ENCODE peak calls at places on chromosome 2, in four cellular contexts. One of them, this sample, is unnamed.
A peak's percentile ranks its signal among the peaks of the same experiment; 100 is the strongest.

GRCh38 chr2:130328710-130329109 is 14.0 kb upstream of the IMP4 start:
- DNase-seq in mucosa of descending colon: no peak
- DNase-seq in endothelial cell: no peak
- DNase-seq in pancreas: no peak
- DNase-seq in this sample: no peak

GRCh38 chr2:179222076-179222475 is 42.6 kb downstream of the SESTD1 start:
- DNase-seq in mucosa of descending colon: no peak
- DNase-seq in endothelial cell: no peak
- DNase-seq in pancreas: no peak
- DNase-seq in this sample: no peak

GRCh38 chr2:82013641-82014040 is 1709.1 kb upstream of the LRRTM1 start:
- DNase-seq in mucosa of descending colon: no peak
- DNase-seq in endothelial cell: no peak
- DNase-seq in pancreas: no peak
- DNase-seq in this sample: no peak

GRCh38 chr2:209463835-209464234 is 40.0 kb downstream of the MAP2 start:
- DNase-seq in mucosa of descending colon: no peak
- DNase-seq in endothelial cell: no peak
- DNase-seq in pancreas: no peak
- DNase-seq in this sample: no peak

GRCh38 chr2:6773007-6773693 is 92.6 kb downstream of the CMPK2 start:
- DNase-seq in mucosa of descending colon: peak; percentile 66
- DNase-seq in endothelial cell: peak; percentile 87
- DNase-seq in pancreas: peak; percentile 61
- DNase-seq in this sample: peak; percentile 62

GRCh38 chr2:173354073-173354600 is 535 bp upstream of the CDCA7 start:
- DNase-seq in mucosa of descending colon: no peak
- DNase-seq in endothelial cell: no peak
- DNase-seq in pancreas: no peak
- DNase-seq in this sample: no peak

GRCh38 chr2:134657650-134658250 is 61.0 kb downstream of the TMEM163 start:
- DNase-seq in mucosa of descending colon: no peak
- DNase-seq in endothelial cell: peak; percentile 28
- DNase-seq in pancreas: no peak
- DNase-seq in this sample: no peak

GRCh38 chr2:222939208-222939846 is 78.5 kb downstream of the ACSL3 start:
- DNase-seq in mucosa of descending colon: peak; percentile 84
- DNase-seq in endothelial cell: peak; percentile 85
- DNase-seq in pancreas: no peak
- DNase-seq in this sample: peak; percentile 18

GRCh38 chr2:112646791-112647720 is 1.3 kb downstream of the SLC20A1 start:
- DNase-seq in mucosa of descending colon: peak; percentile 37
- DNase-seq in endothelial cell: no peak
- DNase-seq in pancreas: no peak
- DNase-seq in this sample: no peak

GRCh38 chr2:214077727-214078126 is 333.1 kb upstream of the VWC2L start:
- DNase-seq in mucosa of descending colon: no peak
- DNase-seq in endothelial cell: no peak
- DNase-seq in pancreas: no peak
- DNase-seq in this sample: no peak

GRCh38 chr2:158725496-158725895 is 69.6 kb upstream of the DAPL1 start:
- DNase-seq in mucosa of descending colon: no peak
- DNase-seq in endothelial cell: no peak
- DNase-seq in pancreas: no peak
- DNase-seq in this sample: no peak

GRCh38 chr2:158724803-158725271 is 70.3 kb upstream of the DAPL1 start:
- DNase-seq in mucosa of descending colon: no peak
- DNase-seq in endothelial cell: no peak
- DNase-seq in pancreas: no peak
- DNase-seq in this sample: no peak

GRCh38 chr2:158728422-158728821 is 66.7 kb upstream of the DAPL1 start:
- DNase-seq in mucosa of descending colon: no peak
- DNase-seq in endothelial cell: no peak
- DNase-seq in pancreas: no peak
- DNase-seq in this sample: no peak

GRCh38 chr2:158723921-158724802 is 71.0 kb upstream of the DAPL1 start:
- DNase-seq in mucosa of descending colon: no peak
- DNase-seq in endothelial cell: peak; percentile 38
- DNase-seq in pancreas: no peak
- DNase-seq in this sample: no peak

DNA sequence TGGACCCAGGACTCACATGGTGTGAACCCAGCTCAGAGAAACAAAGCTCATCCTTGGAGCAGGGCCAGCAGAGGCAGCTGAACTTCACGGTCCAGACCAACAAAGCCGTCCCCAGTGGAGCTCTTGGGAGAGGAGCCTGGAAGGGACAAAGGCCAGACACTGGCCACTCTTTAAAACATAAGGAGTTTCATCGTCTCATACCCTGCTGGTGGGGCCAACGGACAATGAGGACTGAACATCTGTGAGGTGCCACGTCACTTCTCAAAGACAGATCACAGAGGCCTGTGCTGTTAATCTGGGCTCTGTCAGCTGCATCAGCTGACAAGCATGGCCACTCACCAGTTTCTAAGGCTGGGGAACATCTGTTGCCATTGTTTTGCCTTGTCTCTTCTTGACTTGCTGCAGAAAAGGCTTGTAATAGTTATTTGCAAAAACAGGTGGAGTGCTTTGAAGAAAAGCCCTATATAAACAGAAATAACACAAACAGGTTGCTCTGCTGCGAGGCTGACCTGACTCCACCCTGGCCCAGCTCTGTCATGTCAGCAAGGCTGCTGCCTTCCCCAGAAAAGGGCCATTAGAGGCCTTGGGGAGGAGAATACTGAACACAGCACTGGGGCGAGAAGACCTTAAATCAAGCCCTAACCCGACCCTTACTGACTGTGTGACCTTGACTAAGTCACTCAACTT is 68.1 kb upstream of the DAPL1 start:
- DNase-seq in mucosa of descending colon: peak; percentile 15
- DNase-seq in endothelial cell: no peak
- DNase-seq in pancreas: no peak
- DNase-seq in this sample: no peak
- TF ChIP-seq CTCF in mucosa of descending colon: no peak
- TF ChIP-seq CTCF in endothelial cell: no peak
- TF ChIP-seq CTCF in pancreas: no peak
- TF ChIP-seq CTCF in this sample: no peak

GRCh38 chr2:232772540-232772939 is 3.8 kb downstream of the KCNJ13 start:
- DNase-seq in mucosa of descending colon: no peak
- DNase-seq in endothelial cell: no peak
- DNase-seq in pancreas: no peak
- DNase-seq in this sample: no peak
- TF ChIP-seq CTCF in mucosa of descending colon: no peak
- TF ChIP-seq CTCF in endothelial cell: no peak
- TF ChIP-seq CTCF in pancreas: no peak
- TF ChIP-seq CTCF in this sample: no peak

DNA sequence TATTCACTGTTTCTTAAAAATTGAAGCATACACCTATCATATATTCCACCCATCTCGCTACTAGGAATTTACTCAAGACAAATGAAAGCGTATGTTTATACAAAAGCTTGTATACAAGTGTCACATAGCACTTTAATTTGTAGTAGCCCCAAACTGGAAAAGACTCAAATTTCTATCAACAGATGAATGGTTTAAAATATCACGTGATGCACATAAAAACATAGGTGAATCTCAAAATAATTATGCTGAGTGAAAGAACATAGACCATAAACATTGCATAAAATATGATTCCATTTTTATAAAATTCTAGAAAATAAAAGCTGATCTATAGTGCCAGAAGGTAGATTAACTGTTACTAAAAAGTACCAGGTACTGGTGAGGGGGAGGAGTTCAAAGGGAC is 392.9 kb upstream of the LRATD1 start:
- DNase-seq in mucosa of descending colon: no peak
- DNase-seq in endothelial cell: no peak
- DNase-seq in pancreas: no peak
- DNase-seq in this sample: no peak
- TF ChIP-seq CTCF in mucosa of descending colon: no peak
- TF ChIP-seq CTCF in endothelial cell: no peak
- TF ChIP-seq CTCF in pancreas: no peak
- TF ChIP-seq CTCF in this sample: no peak

GRCh38 chr2:159968282-159968900 is 94.0 kb downstream of the PLA2R1 start:
- DNase-seq in mucosa of descending colon: peak; percentile 27
- DNase-seq in endothelial cell: peak; percentile 41
- DNase-seq in pancreas: no peak
- DNase-seq in this sample: no peak
- TF ChIP-seq CTCF in mucosa of descending colon: no peak
- TF ChIP-seq CTCF in endothelial cell: peak; percentile 26
- TF ChIP-seq CTCF in pancreas: no peak
- TF ChIP-seq CTCF in this sample: no peak

GRCh38 chr2:71887196-71887595 is 260.5 kb downstream of the CYP26B1 start:
- DNase-seq in mucosa of descending colon: no peak
- DNase-seq in endothelial cell: no peak
- DNase-seq in pancreas: no peak
- DNase-seq in this sample: no peak
- TF ChIP-seq CTCF in mucosa of descending colon: no peak
- TF ChIP-seq CTCF in endothelial cell: no peak
- TF ChIP-seq CTCF in pancreas: no peak
- TF ChIP-seq CTCF in this sample: no peak